ENCODE peak calls at places on chromosomes 11 and 22, in eight cellular contexts. Z is Ammon's horn; Y is neuronal stem cell; X is activated naive CD4-positive, alpha-beta T cell; O is suprapubic skin; S is HT1080; F is activated T-helper 1 cell treated with anti-CD3 and anti-CD28 coated beads, Interleukin-12 subunit alpha, Interleukin-12 subunit beta, Interleukin-2, Interleukin-4 antibody, amounts not matched to agents 30 ng/mL and 10 ng/mL and 1 ng/mL, durations not matched to agents 14 hours and 24 hours and 36 hours; N is right cardiac atrium. G is an unnamed sample.

GRCh38 chr11:12857572-12857971 is 151.5 kb upstream of the RASSF10 start:
- DNase-seq in Z (no peak), Y (no peak), X (no peak), O (no peak), S (no peak), F (no peak), N (no peak), G (no peak)

GRCh38 chr11:88482871-88483301 is 145.3 kb upstream of the CTSC start:
- DNase-seq in Z (no peak), Y (no peak), X (no peak), O (no peak), S (no peak), F (no peak), N (no peak), G (no peak)

GRCh38 chr11:130407978-130408377 is 20.4 kb downstream of the ADAMTS8 start:
- DNase-seq in Z (no peak), Y (no peak), X (no peak), O (no peak), S (peak), F (no peak), N (peak), G (no peak)

GRCh38 chr22:26322179-26322905 is 106.7 kb upstream of the ASPHD2 start:
- DNase-seq in Z (no peak), Y (no peak), X (no peak), O (no peak), S (peak), F (no peak), N (no peak), G (no peak)

GRCh38 chr11:115911656-115912055 is 407.4 kb upstream of the CADM1 start:
- DNase-seq in Z (no peak), Y (peak), X (no peak), O (no peak), S (no peak), F (no peak), N (no peak), G (no peak)

GRCh38 chr11:129788278-129788677 is 27.4 kb upstream of the TMEM45B start:
- DNase-seq in Z (no peak), Y (no peak), X (no peak), O (no peak), S (no peak), F (no peak), N (no peak), G (no peak)

GRCh38 chr11:115503083-115503885 is 931 bp downstream of the CADM1 start:
- DNase-seq in Z (peak), Y (peak), X (no peak), O (peak), S (peak), F (no peak), N (peak), G (no peak)

GRCh38 chr11:10927533-10927932 is 69.7 kb upstream of the ZBED5 start:
- DNase-seq in Z (no peak), Y (no peak), X (no peak), O (no peak), S (no peak), F (no peak), N (no peak), G (no peak)

GRCh38 chr22:23294221-23294620 is 113.9 kb downstream of the BCR start:
- DNase-seq in Z (no peak), Y (no peak), X (no peak), O (no peak), S (no peak), F (no peak), N (no peak), G (no peak)

GRCh38 chr11:95849087-95849825 is 59.0 kb downstream of the CEP57 start:
- DNase-seq in Z (peak), Y (peak), X (no peak), O (no peak), S (peak), F (no peak), N (peak), G (peak)

GRCh38 chr11:116558504-116559252 is 214.1 kb downstream of the BUD13 start:
- DNase-seq in Z (no peak), Y (no peak), X (no peak), O (no peak), S (peak), F (no peak), N (no peak), G (no peak)

GRCh38 chr22:50047346-50047745 is 10.8 kb downstream of the TTLL8 start:
- DNase-seq in Z (no peak), Y (no peak), X (no peak), O (no peak), S (no peak), F (no peak), N (no peak), G (no peak)

GRCh38 chr22:22955866-22956535 is 68.4 kb downstream of the IGLL5 start:
- DNase-seq in Z (peak), Y (peak), X (peak), O (no peak), S (peak), F (peak), N (peak), G (peak)

GRCh38 chr11:107696140-107696539 is 15.7 kb downstream of the SLN start:
- DNase-seq in Z (no peak), Y (no peak), X (no peak), O (no peak), S (peak), F (no peak), N (no peak), G (no peak)

GRCh38 chr11:125075900-125076317 is 12.8 kb downstream of the SLC37A2 start:
- DNase-seq in Z (no peak), Y (no peak), X (no peak), O (peak), S (no peak), F (no peak), N (peak), G (no peak)

GRCh38 chr11:76717369-76717768 is 46.8 kb upstream of the LRRC32 start:
- DNase-seq in Z (no peak), Y (no peak), X (no peak), O (no peak), S (no peak), F (no peak), N (no peak), G (no peak)

GRCh38 chr11:103961010-103961409 is 75.4 kb upstream of the DDI1 start:
- DNase-seq in Z (no peak), Y (no peak), X (no peak), O (no peak), S (peak), F (no peak), N (no peak), G (no peak)

GRCh38 chr22:21054714-21055563 is 9.2 kb downstream of the LRRC74B start:
- DNase-seq in Z (no peak), Y (no peak), X (no peak), O (no peak), S (no peak), F (no peak), N (no peak), G (no peak)

GRCh38 chr11:2564588-2565440 is 120.0 kb downstream of the KCNQ1 start:
- DNase-seq in Z (no peak), Y (no peak), X (no peak), O (peak), S (no peak), F (no peak), N (peak), G (no peak)

GRCh38 chr11:110479445-110480101 is 49.8 kb downstream of the FDX1 start:
- DNase-seq in Z (peak), Y (no peak), X (no peak), O (no peak), S (peak), F (no peak), N (no peak), G (no peak)

GRCh38 chr11:44530413-44531115 is 34.9 kb upstream of the CD82 start:
- DNase-seq in Z (no peak), Y (no peak), X (no peak), O (no peak), S (no peak), F (peak), N (no peak), G (peak)

GRCh38 chr11:2523821-2524391 is 79.1 kb downstream of the KCNQ1 start:
- DNase-seq in Z (no peak), Y (no peak), X (no peak), O (peak), S (no peak), F (no peak), N (peak), G (no peak)

GRCh38 chr11:79352304-79352703 is 88.5 kb downstream of the TENM4 start:
- DNase-seq in Z (no peak), Y (no peak), X (no peak), O (no peak), S (no peak), F (no peak), N (no peak), G (no peak)

GRCh38 chr11:69391192-69392103 is 90.0 kb upstream of the LINC01488 start:
- DNase-seq in Z (no peak), Y (no peak), X (no peak), O (peak), S (no peak), F (no peak), N (peak), G (no peak)

GRCh38 chr22:49797706-49798105 is 30.0 kb downstream of the BRD1 start:
- DNase-seq in Z (no peak), Y (no peak), X (no peak), O (no peak), S (no peak), F (no peak), N (peak), G (no peak)

GRCh38 chr11:70542406-70542805 is 144.1 kb downstream of the CTTN start:
- DNase-seq in Z (no peak), Y (no peak), X (no peak), O (no peak), S (no peak), F (no peak), N (no peak), G (no peak)

GRCh38 chr22:35893698-35894097 is 134.9 kb downstream of the RBFOX2 start:
- DNase-seq in Z (no peak), Y (no peak), X (no peak), O (no peak), S (no peak), F (no peak), N (no peak), G (no peak)

GRCh38 chr22:41798736-41799135 is 1.7 kb upstream of the CCDC134 start:
- DNase-seq in Z (no peak), Y (no peak), X (no peak), O (no peak), S (no peak), F (no peak), N (no peak), G (no peak)

GRCh38 chr11:69005183-69005630 is 7.8 kb downstream of the MRGPRF start:
- DNase-seq in Z (no peak), Y (no peak), X (no peak), O (no peak), S (no peak), F (no peak), N (peak), G (no peak)

G was measured in AML-193.